ENCODE peak calls at places on chromosomes 4 and X, in four cellular contexts. G, B, T and U are unnamed samples.

GRCh38 chr4:183876268-183876934 is 28.7 kb upstream of the STOX2 start:
- DNase-seq in G (peak), B (peak), T (peak), U (no peak)

GRCh38 chrX:120446503-120446902 is 22.6 kb downstream of the LAMP2 start:
- DNase-seq in G (no peak), B (no peak), T (peak), U (no peak)

GRCh38 chrX:9188117-9188516 is 154.2 kb upstream of the FAM9B start:
- DNase-seq in G (peak), B (no peak), T (no peak), U (no peak)

GRCh38 chr4:148152868-148153630 is 289.2 kb downstream of the NR3C2 start:
- DNase-seq in G (no peak), B (no peak), T (peak), U (no peak)

GRCh38 chr4:151485541-151486131 is 76.7 kb downstream of the FHIP1A start:
- DNase-seq in G (no peak), B (no peak), T (peak), U (no peak)

GRCh38 chrX:1380672-1381233 is 11.2 kb downstream of the SLC25A6 start:
- DNase-seq in G (peak), B (no peak), T (no peak), U (peak)

GRCh38 chr4:187103351-187103750 is 379.7 kb upstream of the FAT1 start:
- DNase-seq in G (no peak), B (no peak), T (no peak), U (no peak)

GRCh38 chrX:80929251-80929650 is 119.6 kb upstream of the BRWD3 start:
- DNase-seq in G (no peak), B (no peak), T (no peak), U (no peak)

GRCh38 chrX:45888518-45888917 is 656.7 kb downstream of the ZNF674 start:
- DNase-seq in G (no peak), B (no peak), T (no peak), U (no peak)

GRCh38 chrX:154411981-154412340 is 622 bp downstream of the TAFAZZIN start:
- DNase-seq in G (peak), B (peak), T (peak), U (peak)

GRCh38 chr4:124936427-124936826 is 223.9 kb upstream of the ANKRD50 start:
- DNase-seq in G (peak), B (no peak), T (no peak), U (no peak)

GRCh38 chrX:129706395-129707072 is 32.2 kb upstream of the XPNPEP2 start:
- DNase-seq in G (peak), B (peak), T (no peak), U (no peak)

GRCh38 chrX:72270316-72270866 is 6.7 kb downstream of the RPS4X start:
- DNase-seq in G (no peak), B (no peak), T (no peak), U (no peak)

GRCh38 chr4:112516076-112516385 is at the start of gene NEUROG2:
- DNase-seq in G (peak), B (no peak), T (no peak), U (no peak)

GRCh38 chr4:8235686-8236085 is 33.9 kb upstream of the HTRA3 start:
- DNase-seq in G (no peak), B (no peak), T (no peak), U (no peak)

GRCh38 chr4:174848596-174848995 is 19.5 kb upstream of the GLRA3 start:
- DNase-seq in G (no peak), B (no peak), T (no peak), U (no peak)

GRCh38 chrX:103730746-103731508 is 20.2 kb downstream of the TMEM31 start:
- DNase-seq in G (no peak), B (no peak), T (peak), U (no peak)

GRCh38 chrX:133698298-133698697 is 283.0 kb upstream of the GPC4 start:
- DNase-seq in G (peak), B (no peak), T (peak), U (no peak)

GRCh38 chr4:6109842-6110560 is 90.3 kb downstream of the JAKMIP1 start:
- DNase-seq in G (no peak), B (no peak), T (no peak), U (no peak)

GRCh38 chr4:138140879-138141278 is 101.3 kb downstream of the SLC7A11 start:
- DNase-seq in G (no peak), B (no peak), T (no peak), U (no peak)

GRCh38 chrX:33195698-33196097 is 15.7 kb downstream of the DMD start:
- DNase-seq in G (no peak), B (no peak), T (peak), U (no peak)

GRCh38 chr4:86493460-86493859 is 100.7 kb upstream of the PTPN13 start:
- DNase-seq in G (no peak), B (no peak), T (peak), U (no peak)

GRCh38 chr4:127162741-127163140 is 470.0 kb upstream of the INTU start:
- DNase-seq in G (no peak), B (no peak), T (peak), U (no peak)

GRCh38 chr4:85860066-85860465 is 385.1 kb downstream of the ARHGAP24 start:
- DNase-seq in G (no peak), B (no peak), T (peak), U (no peak)

GRCh38 chrX:48003367-48003757 is 427 bp downstream of the ZNF182 start:
- DNase-seq in G (peak), B (no peak), T (no peak), U (peak)

GRCh38 chr4:70714061-70714468 is 7.7 kb upstream of the RUFY3 start:
- DNase-seq in G (no peak), B (no peak), T (peak), U (no peak)

GRCh38 chr4:126445596-126445995 is 1130.8 kb downstream of the FAT4 start:
- DNase-seq in G (no peak), B (no peak), T (no peak), U (no peak)

GRCh38 chrX:16770970-16771482 is 15.2 kb upstream of the TXLNG start:
- DNase-seq in G (no peak), B (no peak), T (no peak), U (no peak)